ENCODE peak calls at places on chromosomes 4 and X, in four cellular contexts. T is mesendoderm, A is lung, F is HCT116. O is an unnamed sample.

GRCh38 chr4:86032476-86033022 is 327.3 kb downstream of the MAPK10 start:
- DNase-seq in T (no peak), A (no peak), F (no peak), O (no peak)

GRCh38 chr4:174490356-174490969 is 31.8 kb downstream of the HPGD start:
- DNase-seq in T (peak), A (no peak), F (no peak), O (peak)

GRCh38 chr4:139609647-139610046 is 53.6 kb upstream of the SETD7 start:
- DNase-seq in T (no peak), A (no peak), F (no peak), O (no peak)

GRCh38 chr4:99033956-99034355 is 38.4 kb downstream of the METAP1 start:
- DNase-seq in T (peak), A (no peak), F (no peak), O (no peak)

GRCh38 chr4:36192922-36193321 is 51.4 kb downstream of the ARAP2 start:
- DNase-seq in T (no peak), A (no peak), F (no peak), O (no peak)

GRCh38 chr4:2065106-2065930 is 6.2 kb downstream of the NAT8L start:
- DNase-seq in T (no peak), A (no peak), F (no peak), O (no peak)

GRCh38 chrX:119468186-119468929 is at the start of gene SLC25A5:
- DNase-seq in T (peak), A (peak), F (no peak), O (no peak)

GRCh38 chr4:182855877-182856276 is 61.3 kb downstream of the DCTD start:
- DNase-seq in T (no peak), A (no peak), F (no peak), O (no peak)

GRCh38 chr4:183229397-183229796 is 90.7 kb downstream of the CLDN22 start:
- DNase-seq in T (no peak), A (no peak), F (no peak), O (no peak)

GRCh38 chrX:3244203-3244743 is 102.2 kb downstream of the MXRA5 start:
- DNase-seq in T (no peak), A (no peak), F (no peak), O (no peak)

GRCh38 chrX:45667666-45668065 is 467.0 kb upstream of the DIPK2B start:
- DNase-seq in T (no peak), A (no peak), F (peak), O (no peak)

GRCh38 chrX:70664726-70665125 is 220.1 kb downstream of the DLG3 start:
- DNase-seq in T (peak), A (no peak), F (peak), O (no peak)

GRCh38 chr4:113683143-113683542 is 78.4 kb downstream of the CAMK2D start:
- DNase-seq in T (no peak), A (no peak), F (no peak), O (no peak)

GRCh38 chr4:102786279-102786678 is 25.5 kb upstream of the MANBA start:
- DNase-seq in T (no peak), A (no peak), F (no peak), O (no peak)

GRCh38 chr4:20512980-20513379 is 187.3 kb upstream of the PACRGL start:
- DNase-seq in T (no peak), A (no peak), F (no peak), O (no peak)

GRCh38 chr4:116122131-116122530 is 963.2 kb downstream of the TRAM1L1 start:
- DNase-seq in T (no peak), A (no peak), F (no peak), O (no peak)

GRCh38 chrX:140917354-140918115 is 84.9 kb upstream of the SPANXB1 start:
- DNase-seq in T (no peak), A (no peak), F (no peak), O (no peak)

GRCh38 chr4:108148316-108148715 is 20.4 kb downstream of the LEF1 start:
- DNase-seq in T (no peak), A (no peak), F (no peak), O (no peak)

GRCh38 chr4:104531390-104531789 is 36.7 kb upstream of the CXXC4 start:
- DNase-seq in T (peak), A (no peak), F (no peak), O (no peak)

GRCh38 chrX:136525738-136526606 is 6.0 kb upstream of the VGLL1 start:
- DNase-seq in T (no peak), A (peak), F (no peak), O (peak)

GRCh38 chr4:136713140-136713539 is 819.2 kb downstream of the PCDH18 start:
- DNase-seq in T (peak), A (no peak), F (no peak), O (no peak)

GRCh38 chr4:27429260-27429970 is 568.8 kb downstream of the STIM2 start:
- DNase-seq in T (peak), A (no peak), F (no peak), O (no peak)

GRCh38 chr4:1471443-1472147 is 65.4 kb upstream of the NKX1-1 start:
- DNase-seq in T (no peak), A (no peak), F (no peak), O (no peak)

GRCh38 chr4:152957437-152958185 is 21.5 kb downstream of the FHDC1 start:
- DNase-seq in T (peak), A (peak), F (no peak), O (no peak)

GRCh38 chr4:1459664-1460511 is 53.6 kb upstream of the NKX1-1 start:
- DNase-seq in T (no peak), A (no peak), F (no peak), O (no peak)

GRCh38 chr4:127604949-127605709 is 27.6 kb upstream of the INTU start:
- DNase-seq in T (peak), A (no peak), F (peak), O (no peak)

GRCh38 chrX:65581661-65582339 is 47.2 kb upstream of the LAS1L start:
- DNase-seq in T (peak), A (peak), F (peak), O (no peak)

GRCh38 chr4:143294310-143294709 is 42.4 kb upstream of the GAB1 start:
- DNase-seq in T (no peak), A (peak), F (no peak), O (no peak)

GRCh38 chr4:128823025-128823661 is 13.6 kb downstream of the JADE1 start:
- DNase-seq in T (no peak), A (no peak), F (peak), O (peak)

DNA sequence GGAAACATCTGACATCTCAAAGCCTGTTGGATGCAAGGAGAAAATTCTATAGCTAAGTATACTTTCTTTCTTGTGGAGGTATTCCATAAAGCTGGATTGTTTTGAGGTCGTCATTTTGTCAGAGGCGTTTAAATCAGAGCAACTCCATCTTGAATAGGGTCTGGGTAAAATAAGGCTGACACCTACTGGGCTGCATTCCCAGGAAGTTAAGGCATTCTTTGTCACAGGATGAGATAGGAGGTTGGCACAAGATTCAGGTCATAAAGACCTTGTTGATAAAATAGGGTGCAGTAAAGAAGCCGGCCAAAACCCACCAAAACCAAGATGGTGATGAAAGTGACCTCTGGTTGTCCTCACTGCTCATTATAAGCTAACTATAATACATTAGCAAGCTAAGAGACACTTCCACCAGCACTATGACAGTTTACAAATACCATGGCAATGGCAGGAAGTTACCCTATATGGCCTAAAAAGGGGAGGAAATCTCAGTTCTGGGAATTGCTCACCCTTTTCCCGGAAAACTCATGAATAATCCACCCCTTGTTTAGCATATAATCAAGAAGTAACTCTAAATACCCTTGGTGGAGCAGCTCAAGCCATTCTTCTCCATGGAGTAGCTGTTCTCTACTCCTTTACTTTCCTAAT is 11.9 kb downstream of the HSD17B13 start:
- DNase-seq in T (no peak), A (no peak), F (no peak), O (no peak)
- H3K4me3 ChIP-seq in T (no peak), A (no peak), F (no peak), O (no peak)

GRCh38 chrX:47483310-47484268 is 567 bp upstream of the ZNF41 start:
- DNase-seq in T (no peak), A (no peak), F (no peak), O (no peak)

GRCh38 chrX:47481160-47481559 is 1.9 kb downstream of the ZNF41 start:
- DNase-seq in T (no peak), A (no peak), F (no peak), O (no peak)

GRCh38 chrX:47482065-47482511 is 934 bp downstream of the ZNF41 start:
- DNase-seq in T (no peak), A (no peak), F (no peak), O (no peak)

GRCh38 chrX:47482512-47483309 is at the start of gene ZNF41:
- DNase-seq in T (peak), A (peak), F (peak), O (peak)

DNA sequence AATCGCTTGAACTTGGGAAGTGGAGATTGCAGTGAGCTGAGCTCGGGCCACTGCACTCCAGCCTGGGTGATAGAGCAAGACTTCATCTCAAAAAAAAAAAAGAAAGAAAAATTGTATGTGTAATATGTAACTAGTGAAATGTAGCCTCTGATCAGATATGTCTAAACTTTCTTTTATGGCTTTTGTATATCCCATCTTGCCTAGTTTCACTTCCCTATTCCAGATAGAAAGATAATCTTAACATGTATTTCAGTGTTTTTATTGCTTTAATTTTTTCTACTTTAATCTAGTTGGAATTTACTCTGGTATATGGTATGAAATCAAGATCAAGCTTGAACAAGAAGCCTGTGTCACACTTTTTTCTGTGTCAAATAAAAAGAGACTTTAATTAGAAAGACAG is 1.9 kb upstream of the ZNF41 start:
- DNase-seq in T (no peak), A (no peak), F (no peak), O (no peak)
- H3K4me3 ChIP-seq in T (no peak), A (no peak), F (no peak), O (no peak)

GRCh38 chrX:103012945-103013344 is 51.0 kb downstream of the BEX1 start:
- DNase-seq in T (no peak), A (no peak), F (no peak), O (no peak)

GRCh38 chrX:103017542-103017941 is 46.4 kb downstream of the BEX1 start:
- DNase-seq in T (no peak), A (no peak), F (no peak), O (no peak)
- H3K4me3 ChIP-seq in T (no peak), A (no peak), F (no peak), O (no peak)

GRCh38 chr4:176788971-176789370 is 3.8 kb downstream of the VEGFC start:
- DNase-seq in T (no peak), A (no peak), F (no peak), O (no peak)
- H3K4me3 ChIP-seq in T (no peak), A (no peak), F (no peak), O (peak)

GRCh38 chr4:25568788-25569231 is 86.8 kb upstream of the SLC34A2 start:
- DNase-seq in T (peak), A (peak), F (no peak), O (no peak)
- H3K4me3 ChIP-seq in T (no peak), A (no peak), F (no peak), O (no peak)

O was measured in HFF-Myc.